ENCODE peak calls at places on chromosome 22, in six cellular contexts. O, L, R, X, M and F are unnamed samples.

GRCh38 chr22:42160830-42161696 is 30.5 kb upstream of the CYP2D6 start:
- DNase-seq in O (peak), L (peak), R (no peak), X (no peak), M (no peak), F (peak)

GRCh38 chr22:17994424-17995108 is 29.8 kb downstream of the MICAL3 start:
- DNase-seq in O (no peak), L (no peak), R (no peak), X (no peak), M (no peak), F (no peak)

GRCh38 chr22:35552846-35553245 is 12.2 kb downstream of the RASD2 start:
- DNase-seq in O (no peak), L (no peak), R (no peak), X (no peak), M (no peak), F (no peak)

GRCh38 chr22:43897751-43898261 is 6.0 kb upstream of the PNPLA5 start:
- DNase-seq in O (no peak), L (no peak), R (no peak), X (no peak), M (no peak), F (no peak)

GRCh38 chr22:36569999-36570398 is 41.0 kb upstream of the EIF3D start:
- DNase-seq in O (no peak), L (no peak), R (no peak), X (no peak), M (no peak), F (no peak)

GRCh38 chr22:37544955-37545702 is 15.2 kb upstream of the CDC42EP1 start:
- DNase-seq in O (peak), L (peak), R (peak), X (peak), M (peak), F (peak)

GRCh38 chr22:30806391-30806861 is 111.8 kb downstream of the OSBP2 start:
- DNase-seq in O (no peak), L (no peak), R (no peak), X (no peak), M (no peak), F (no peak)

GRCh38 chr22:40666151-40666848 is 13.0 kb upstream of the MCHR1 start:
- DNase-seq in O (no peak), L (no peak), R (no peak), X (no peak), M (no peak), F (no peak)

GRCh38 chr22:31344369-31345330 is 1.5 kb downstream of the PATZ1 start:
- DNase-seq in O (peak), L (peak), R (peak), X (peak), M (peak), F (peak)

GRCh38 chr22:33918676-33919590 is 1.3 kb downstream of the LARGE1 start:
- DNase-seq in O (no peak), L (no peak), R (no peak), X (no peak), M (no peak), F (no peak)

GRCh38 chr22:37337204-37337943 is 55.1 kb downstream of the CYTH4 start:
- DNase-seq in O (no peak), L (no peak), R (no peak), X (no peak), M (no peak), F (no peak)

GRCh38 chr22:43303751-43304150 is 39.4 kb downstream of the SCUBE1 start:
- DNase-seq in O (no peak), L (no peak), R (no peak), X (no peak), M (no peak), F (no peak)

GRCh38 chr22:48885271-48885918 is 942.3 kb downstream of the BRD1 start:
- DNase-seq in O (no peak), L (no peak), R (no peak), X (no peak), M (no peak), F (no peak)

GRCh38 chr22:33842421-33843094 is 77.7 kb downstream of the LARGE1 start:
- DNase-seq in O (no peak), L (no peak), R (no peak), X (no peak), M (no peak), F (peak)

GRCh38 chr22:29994941-29995340 is 85.3 kb upstream of the HORMAD2 start:
- DNase-seq in O (no peak), L (peak), R (no peak), X (peak), M (no peak), F (no peak)

GRCh38 chr22:30217698-30218565 is 28.6 kb downstream of the LIF start:
- DNase-seq in O (no peak), L (no peak), R (no peak), X (no peak), M (no peak), F (no peak)

GRCh38 chr22:27331526-27332281 is 469.9 kb downstream of the MN1 start:
- DNase-seq in O (no peak), L (no peak), R (peak), X (peak), M (peak), F (peak)

GRCh38 chr22:48431536-48432315 is 1395.9 kb downstream of the BRD1 start:
- DNase-seq in O (no peak), L (no peak), R (no peak), X (peak), M (no peak), F (no peak)

GRCh38 chr22:36762687-36763260 is 13.1 kb downstream of the IFT27 start:
- DNase-seq in O (no peak), L (no peak), R (no peak), X (peak), M (no peak), F (peak)

GRCh38 chr22:29146771-29147170 is 58.9 kb upstream of the EMID1 start:
- DNase-seq in O (no peak), L (no peak), R (no peak), X (no peak), M (peak), F (no peak)

GRCh38 chr22:48866906-48867597 is 960.6 kb downstream of the BRD1 start:
- DNase-seq in O (peak), L (no peak), R (no peak), X (no peak), M (no peak), F (no peak)

GRCh38 chr22:43222281-43222680 is 35.3 kb upstream of the TTLL12 start:
- DNase-seq in O (no peak), L (no peak), R (peak), X (no peak), M (no peak), F (no peak)

GRCh38 chr22:45317551-45318167 is 7.9 kb downstream of the FAM118A start:
- DNase-seq in O (peak), L (peak), R (peak), X (peak), M (peak), F (peak)
- H3K4me3 ChIP-seq in O (no peak), L (no peak), R (no peak), X (no peak), M (no peak), F (no peak)

DNA sequence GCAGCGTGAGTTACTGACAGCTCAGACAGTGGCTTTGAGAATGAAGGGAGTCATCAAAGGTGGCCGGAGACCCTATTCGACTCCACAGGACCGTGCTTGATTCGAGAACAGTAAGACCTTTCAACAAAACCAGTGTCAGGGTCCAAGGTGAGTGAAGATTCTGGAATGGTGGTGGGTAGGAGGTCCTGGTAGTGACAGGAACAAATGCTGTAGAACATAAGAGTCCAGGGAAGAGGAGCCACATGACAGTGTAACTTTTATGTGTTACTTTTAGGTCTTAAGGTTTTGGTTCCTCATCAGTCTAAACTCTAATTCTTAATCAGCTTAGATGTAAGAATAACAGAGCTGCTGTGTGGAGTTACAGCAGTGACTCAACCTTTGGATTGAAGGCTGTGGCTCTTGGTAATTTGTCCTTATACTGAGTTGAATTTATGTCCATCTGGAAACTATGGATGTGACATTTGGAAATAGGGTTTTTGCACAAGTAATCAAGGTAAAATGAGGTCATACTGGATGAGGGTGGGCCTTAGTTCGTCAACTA is 1.8 kb downstream of the TBC1D22A start:
- DNase-seq in O (no peak), L (no peak), R (no peak), X (no peak), M (no peak), F (no peak)
- H3K27ac ChIP-seq in O (peak), L (no peak), R (peak), X (no peak), M (peak), F (no peak)

GRCh38 chr22:38942702-38943101 is 14.7 kb upstream of the APOBEC3A start:
- DNase-seq in O (peak), L (no peak), R (no peak), X (no peak), M (peak), F (no peak)
- H3K4me3 ChIP-seq in O (no peak), L (no peak), R (no peak), X (no peak), M (no peak), F (no peak)

DNA sequence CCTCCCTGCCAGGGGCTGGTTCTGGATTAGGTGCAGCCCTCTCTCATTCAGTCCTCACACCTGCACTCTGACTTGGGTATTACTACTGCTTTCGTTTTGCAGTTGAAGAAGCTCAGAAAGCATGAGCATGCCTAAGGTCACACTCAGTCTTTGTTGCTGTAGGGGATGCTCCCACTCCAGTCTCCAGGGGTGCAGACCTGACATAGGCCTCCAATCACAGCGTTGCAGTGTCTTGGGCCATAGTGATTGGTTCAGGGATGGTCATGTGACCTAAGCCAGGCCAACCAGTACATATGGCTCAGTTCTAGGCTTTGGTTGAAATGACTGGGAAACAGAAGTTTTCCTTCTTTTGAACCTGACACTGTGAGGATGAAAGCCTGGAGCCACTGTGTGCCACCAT is 61.7 kb downstream of the FBXO7 start:
- DNase-seq in O (no peak), L (no peak), R (no peak), X (no peak), M (no peak), F (no peak)
- H3K27ac ChIP-seq in O (no peak), L (no peak), R (no peak), X (no peak), M (no peak), F (no peak)

DNA sequence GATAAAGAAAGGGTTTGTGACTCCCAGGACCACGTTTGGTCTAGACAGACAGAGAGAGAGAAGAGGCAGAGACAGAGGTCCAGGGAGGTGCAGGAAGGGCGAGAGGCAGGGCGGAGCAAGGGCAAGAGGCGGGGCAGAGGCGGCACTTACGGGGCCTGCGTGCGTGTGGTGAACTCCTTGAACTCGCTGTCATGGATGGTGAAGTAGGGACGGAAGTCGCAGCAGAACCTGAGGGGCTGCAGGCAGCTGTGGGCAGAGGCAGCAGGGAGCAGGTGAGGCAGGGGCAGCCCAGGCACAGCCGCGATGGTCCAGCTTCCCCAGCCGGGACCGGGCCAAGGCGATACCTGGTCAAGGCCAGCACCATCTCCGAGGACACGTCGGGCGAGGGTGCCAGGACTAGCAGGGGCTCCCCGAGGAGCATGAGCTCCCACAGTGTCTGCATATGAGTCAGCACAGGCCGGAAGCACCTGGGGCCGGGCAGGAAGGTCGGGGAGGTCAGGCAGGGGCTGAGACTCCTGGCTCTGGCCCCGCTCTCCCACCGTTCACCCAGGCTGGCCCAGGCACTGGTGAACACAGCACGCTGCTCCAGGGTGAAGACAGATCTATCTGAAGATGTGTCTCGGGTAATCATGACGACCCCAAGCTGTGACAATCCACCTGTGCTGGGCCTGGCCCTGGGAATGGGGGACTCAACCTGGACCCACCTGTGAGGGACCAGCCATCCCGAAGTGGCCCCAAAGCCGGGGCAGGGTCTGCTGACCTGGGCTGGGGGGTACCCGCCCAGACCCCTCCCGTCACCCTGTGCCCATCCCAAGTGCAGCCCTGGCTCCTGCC is 7.2 kb upstream of the PLXNB2 start:
- DNase-seq in O (peak), L (peak), R (peak), X (peak), M (peak), F (peak)
- H3K4me3 ChIP-seq in O (peak), L (peak), R (peak), X (no peak), M (peak), F (no peak)

DNA sequence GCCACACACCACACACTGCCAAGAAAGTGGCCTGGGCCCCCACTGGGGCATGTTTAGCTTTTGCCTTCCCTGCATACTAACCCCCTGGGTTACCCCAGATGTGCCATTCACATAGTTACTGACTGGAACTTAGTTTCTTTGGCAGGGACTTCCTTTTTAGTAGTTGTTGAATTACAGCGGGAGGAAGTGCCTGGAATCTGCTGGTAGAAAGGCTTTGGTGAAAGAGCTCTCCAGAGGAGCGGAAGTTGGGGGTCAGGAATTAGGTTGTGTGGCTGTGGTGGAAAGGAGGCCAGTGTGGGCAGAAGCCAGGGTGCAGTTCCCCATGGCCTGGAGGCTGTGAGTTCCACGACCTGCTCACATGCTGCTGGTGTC is 69.0 kb downstream of the MED15 start:
- DNase-seq in O (no peak), L (no peak), R (peak), X (no peak), M (no peak), F (no peak)
- H3K27ac ChIP-seq in O (no peak), L (no peak), R (no peak), X (no peak), M (no peak), F (no peak)

GRCh38 chr22:22938672-22939536 is 51.3 kb downstream of the IGLL5 start:
- DNase-seq in O (peak), L (no peak), R (no peak), X (no peak), M (no peak), F (no peak)
- H3K4me3 ChIP-seq in O (no peak), L (no peak), R (no peak), X (no peak), M (no peak), F (no peak)

GRCh38 chr22:19051381-19051780 is 70.8 kb downstream of the DGCR2 start:
- DNase-seq in O (no peak), L (no peak), R (no peak), X (no peak), M (no peak), F (no peak)

GRCh38 chr22:19050117-19050516 is 72.1 kb downstream of the DGCR2 start:
- DNase-seq in O (no peak), L (no peak), R (no peak), X (no peak), M (no peak), F (no peak)

GRCh38 chr22:19056951-19057401 is 65.2 kb downstream of the DGCR2 start:
- DNase-seq in O (no peak), L (no peak), R (no peak), X (no peak), M (peak), F (no peak)

GRCh38 chr22:19055801-19056200 is 66.4 kb downstream of the DGCR2 start:
- DNase-seq in O (no peak), L (no peak), R (no peak), X (no peak), M (peak), F (no peak)

GRCh38 chr22:19052941-19053551 is 69.2 kb downstream of the DGCR2 start:
- DNase-seq in O (no peak), L (no peak), R (no peak), X (no peak), M (no peak), F (no peak)
- H3K27ac ChIP-seq in O (no peak), L (no peak), R (no peak), X (no peak), M (no peak), F (no peak)

DNA sequence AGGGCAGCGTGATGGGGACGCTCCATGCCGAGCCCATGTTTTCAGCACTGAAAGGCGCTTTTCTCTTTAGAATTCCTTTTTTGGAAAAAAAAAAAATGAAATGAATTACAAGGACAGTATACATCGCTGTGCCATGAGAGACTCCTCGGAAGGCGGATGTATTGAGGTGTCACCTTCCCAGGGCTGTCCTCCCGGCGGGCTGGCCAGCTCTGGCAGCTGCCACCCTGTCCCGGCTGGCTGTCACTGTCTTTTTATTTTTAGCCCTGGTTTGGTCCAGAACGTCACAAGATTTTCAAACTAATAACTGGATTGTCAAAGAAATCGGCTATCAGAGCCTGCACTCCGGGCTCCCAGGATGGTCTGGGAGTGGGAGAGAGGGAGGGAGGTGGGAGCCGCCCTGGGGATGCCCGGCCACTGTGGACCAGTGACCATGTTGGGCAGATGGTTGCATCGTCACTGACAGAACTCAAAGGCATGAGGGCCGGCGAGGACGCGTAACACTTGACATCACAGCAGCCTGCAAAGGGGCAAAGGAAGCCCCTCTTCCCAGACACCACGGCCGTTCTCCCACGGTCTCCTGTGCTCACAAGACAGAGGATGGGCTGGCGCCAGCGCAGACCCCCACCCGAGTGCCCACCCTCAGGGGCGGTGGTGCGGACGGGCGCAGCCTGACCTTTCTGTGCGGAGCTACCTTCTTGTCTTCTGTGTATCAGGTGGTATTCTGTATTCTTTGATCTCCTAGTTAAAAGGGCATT is 392.9 kb downstream of the TBC1D22A start:
- DNase-seq in O (no peak), L (no peak), R (no peak), X (no peak), M (no peak), F (no peak)
- H3K4me3 ChIP-seq in O (no peak), L (no peak), R (peak), X (no peak), M (peak), F (no peak)

DNA sequence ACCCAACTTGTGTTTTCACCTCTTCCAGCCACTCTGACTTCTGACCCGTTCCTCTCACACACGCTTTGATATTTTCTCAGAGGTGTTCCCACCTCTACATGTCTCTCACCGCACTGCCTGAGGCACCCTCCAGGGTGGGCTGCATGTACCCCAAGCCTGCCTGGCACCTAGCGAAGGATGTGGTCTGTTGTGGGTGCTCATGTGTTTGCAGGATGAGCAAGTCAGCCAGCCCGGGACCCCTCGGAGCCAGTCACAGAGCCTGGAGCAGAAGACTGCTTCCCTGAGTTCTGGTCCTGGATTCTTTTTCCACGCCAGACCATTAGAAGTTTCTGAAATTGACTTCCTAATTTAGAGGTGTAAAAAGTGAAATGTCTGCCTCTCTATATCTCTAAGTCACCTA is 3.8 kb downstream of the GTSE1 start:
- DNase-seq in O (peak), L (no peak), R (no peak), X (no peak), M (no peak), F (no peak)
- H3K27ac ChIP-seq in O (no peak), L (no peak), R (no peak), X (no peak), M (no peak), F (no peak)